ENCODE peak calls at places on chromosomes 12 and 14, in ten cellular contexts. W, O, G, A, F, T, P, S, H and Y are unnamed samples.

GRCh38 chr12:33529810-33530209 is 90.2 kb upstream of the SYT10 start:
- DNase-seq in O (no peak), P (no peak), H (no peak), G (no peak), F (no peak), S (no peak), A (no peak), W (no peak), T (no peak), Y (no peak)

GRCh38 chr12:27331927-27332324 is 710 bp upstream of the BMAL2 start:
- DNase-seq in O (peak), H (no peak), G (no peak), P (no peak), W (no peak), S (no peak), T (no peak), F (no peak), A (no peak), Y (no peak)

GRCh38 chr12:125136702-125137101 is 71.5 kb downstream of the AACS start:
- DNase-seq in O (no peak), F (no peak), A (no peak), W (no peak), H (no peak), S (no peak), T (no peak), G (no peak), P (no peak), Y (peak)

GRCh38 chr14:77406718-77407117 is 16.6 kb downstream of the NOXRED1 start:
- DNase-seq in O (peak), A (no peak), W (no peak), T (no peak), P (no peak), S (no peak), H (peak), F (no peak), G (no peak), Y (no peak)

GRCh38 chr14:77543240-77543551 is 44.6 kb upstream of the ISM2 start:
- DNase-seq in A (no peak), G (no peak), O (no peak), H (no peak), F (no peak), S (no peak), W (no peak), T (no peak), P (no peak), Y (peak)

GRCh38 chr14:21267431-21267845 is 1.8 kb downstream of the HNRNPC start:
- DNase-seq in G (no peak), F (no peak), T (no peak), S (no peak), A (no peak), W (no peak), H (no peak), P (no peak), O (no peak), Y (peak)

GRCh38 chr12:43329381-43329780 is 222.6 kb downstream of the ADAMTS20 start:
- DNase-seq in F (no peak), H (no peak), A (no peak), G (no peak), O (peak), T (no peak), P (no peak), S (no peak), W (no peak), Y (no peak)

GRCh38 chr12:15772405-15773018 is 16.7 kb downstream of the EPS8 start:
- DNase-seq in T (no peak), W (no peak), H (peak), G (no peak), A (no peak), F (no peak), S (no peak), P (no peak), O (peak), Y (peak)

GRCh38 chr12:124881123-124881522 is 17.5 kb upstream of the SCARB1 start:
- DNase-seq in H (no peak), O (no peak), W (no peak), T (no peak), A (no peak), P (no peak), S (no peak), G (no peak), F (no peak), Y (no peak)

GRCh38 chr12:2311001-2311778 is 258.4 kb downstream of the CACNA1C start:
- DNase-seq in A (no peak), S (no peak), H (peak), F (no peak), O (no peak), T (no peak), P (no peak), G (no peak), W (peak), Y (no peak)

GRCh38 chr14:89202413-89202812 is 214.6 kb downstream of the FOXN3 start:
- DNase-seq in A (no peak), O (no peak), W (no peak), S (no peak), H (peak), T (no peak), G (no peak), P (no peak), F (no peak), Y (no peak)

GRCh38 chr12:55619352-55620138 is 17.1 kb upstream of the OR10P1 start:
- DNase-seq in S (no peak), F (no peak), P (no peak), A (peak), G (peak), H (peak), T (peak), O (peak), W (peak), Y (peak)

GRCh38 chr14:99395904-99396530 is 84.6 kb downstream of the SETD3 start:
- DNase-seq in G (no peak), F (no peak), P (no peak), A (no peak), O (peak), S (no peak), T (peak), H (peak), W (no peak), Y (no peak)

GRCh38 chr12:16030729-16031128 is 119.6 kb downstream of the DERA start:
- DNase-seq in A (no peak), T (no peak), P (no peak), O (no peak), G (no peak), F (no peak), W (no peak), S (no peak), H (no peak), Y (no peak)

GRCh38 chr12:124939428-124940142 is 25.1 kb upstream of the UBC start:
- DNase-seq in O (peak), G (peak), F (peak), S (peak), A (peak), P (peak), W (peak), T (peak), H (peak), Y (no peak)

GRCh38 chr12:116159175-116159574 is 118.3 kb downstream of the MED13L start:
- DNase-seq in P (no peak), S (no peak), A (no peak), F (no peak), T (no peak), W (no peak), G (no peak), H (peak), O (peak), Y (no peak)

GRCh38 chr12:124622764-124623163 is 55.4 kb upstream of the NCOR2 start:
- DNase-seq in T (no peak), S (no peak), G (no peak), A (no peak), F (no peak), O (no peak), W (no peak), H (no peak), P (no peak), Y (no peak)

GRCh38 chr14:86311151-86311550 is 781.2 kb downstream of the FLRT2 start:
- DNase-seq in O (no peak), S (no peak), T (no peak), P (no peak), A (no peak), W (no peak), G (no peak), H (no peak), F (no peak), Y (no peak)

GRCh38 chr12:93521225-93521854 is 51.1 kb upstream of the SOCS2 start:
- DNase-seq in O (no peak), G (no peak), H (peak), S (no peak), W (no peak), T (no peak), A (no peak), F (no peak), P (no peak), Y (no peak)

GRCh38 chr14:102208741-102209140 is 69.0 kb downstream of the WDR20 start:
- DNase-seq in S (no peak), P (no peak), F (no peak), H (no peak), G (no peak), T (no peak), O (no peak), W (no peak), A (no peak), Y (no peak)

GRCh38 chr14:92712654-92713051 is 35.8 kb downstream of the LGMN start:
- DNase-seq in S (no peak), P (no peak), H (no peak), W (no peak), O (no peak), A (no peak), T (no peak), G (no peak), F (no peak), Y (no peak)

GRCh38 chr14:47917344-47917954 is 242.0 kb upstream of the MDGA2 start:
- DNase-seq in T (peak), W (no peak), S (no peak), A (no peak), P (no peak), H (peak), G (no peak), F (no peak), O (peak), Y (peak)

GRCh38 chr12:56947633-56948535 is 9.5 kb downstream of the RDH16 start:
- DNase-seq in O (peak), T (peak), F (no peak), A (no peak), W (no peak), H (no peak), S (no peak), P (no peak), G (no peak), Y (no peak)

GRCh38 chr12:109202770-109203169 is 86.4 kb downstream of the ACACB start:
- DNase-seq in S (no peak), A (no peak), P (no peak), T (no peak), O (no peak), G (no peak), H (peak), W (no peak), F (no peak), Y (no peak)

GRCh38 chr14:104881369-104881979 is 16.4 kb downstream of the CEP170B start:
- DNase-seq in W (no peak), F (no peak), A (no peak), S (no peak), G (no peak), O (no peak), T (no peak), H (no peak), P (no peak), Y (peak)